ENCODE peak calls at places on chromosomes 16 and 17, in ten cellular contexts. F is endothelial cell; C is mammary epithelial cell; L is H1; R is T-cell; T is NCI-H345; X is DND-41; Q is AG09319; U is mucosa of gallbladder; D is activated CD4-positive, alpha-beta T cell treated with anti-CD3 and anti-CD28 coated beads for 48 hours. I is an unnamed sample.

GRCh38 chr17:8019161-8019560 is 16.7 kb downstream of the GUCY2D start:
- DNase-seq in Q (no peak), C (peak; percentile 91), F (no peak), L (no peak), D (no peak), R (no peak), X (no peak), T (no peak), U (no peak), I (no peak)

GRCh38 chr17:61486135-61487120 is 34.2 kb downstream of the TBX4 start:
- DNase-seq in D (no peak), L (no peak), Q (no peak), F (no peak), R (no peak), C (no peak), T (no peak), U (no peak), X (no peak), I (no peak)

GRCh38 chr17:76053230-76054111 is 18.8 kb downstream of the SRP68 start:
- DNase-seq in D (peak; percentile 58), X (no peak), F (no peak), C (peak; percentile 44), Q (no peak), T (no peak), U (peak; percentile 37), R (no peak), L (no peak), I (no peak)

GRCh38 chr17:58002558-58002957 is 4.5 kb downstream of the SRSF1 start:
- DNase-seq in L (no peak), X (no peak), T (no peak), U (no peak), R (no peak), F (no peak), C (no peak), D (no peak), Q (no peak), I (no peak)

GRCh38 chr17:74152591-74153455 is 50.7 kb upstream of the RPL38 start:
- DNase-seq in C (no peak), T (no peak), F (no peak), Q (no peak), U (no peak), R (no peak), D (no peak), L (peak; percentile 35), X (no peak), I (peak; percentile 57)

GRCh38 chr16:81042821-81043220 is 7.2 kb downstream of the ATMIN start:
- DNase-seq in T (no peak), C (no peak), D (no peak), U (no peak), R (no peak), F (no peak), X (no peak), L (no peak), Q (no peak), I (no peak)

GRCh38 chr16:55490301-55490700 is 11.3 kb downstream of the MMP2 start:
- DNase-seq in C (no peak), R (no peak), X (no peak), Q (no peak), U (no peak), F (no peak), L (no peak), D (no peak), T (no peak), I (no peak)

GRCh38 chr17:65558683-65559311 is 2.7 kb downstream of the AXIN2 start:
- DNase-seq in C (no peak), R (no peak), L (no peak), U (no peak), T (peak; percentile 13), X (no peak), Q (no peak), D (peak; percentile 41), F (no peak), I (no peak)

GRCh38 chr17:72572604-72573491 is 452.0 kb downstream of the SOX9 start:
- DNase-seq in U (no peak), L (no peak), X (no peak), T (peak; percentile 34), C (no peak), Q (no peak), D (no peak), R (no peak), F (no peak), I (no peak)

GRCh38 chr17:41307647-41308046 is 1.5 kb downstream of the KRTAP16-1 start:
- DNase-seq in T (no peak), Q (no peak), U (no peak), L (no peak), X (no peak), C (no peak), F (no peak), D (no peak), R (no peak), I (no peak)

GRCh38 chr17:20012137-20012536 is 3.0 kb downstream of the SPECC1 start:
- DNase-seq in X (no peak), C (no peak), L (no peak), F (no peak), Q (no peak), U (no peak), D (no peak), R (no peak), T (no peak), I (no peak)

GRCh38 chr17:44005865-44006580 is 1.6 kb downstream of the NAGS start:
- DNase-seq in C (peak; percentile 6), L (peak; percentile 83), R (no peak), T (peak; percentile 45), U (peak; percentile 39), D (peak; percentile 46), Q (no peak), F (peak; percentile 65), X (no peak), I (peak; percentile 27)

GRCh38 chr17:1899403-1900000 is 69.7 kb downstream of the RPA1 start:
- DNase-seq in U (no peak), T (no peak), R (no peak), D (no peak), X (no peak), L (no peak), F (no peak), Q (no peak), C (no peak), I (no peak)

GRCh38 chr16:89170346-89171215 is 967 bp upstream of the CDH15 start:
- DNase-seq in R (no peak), L (peak; percentile 89), U (no peak), T (peak; percentile 61), X (peak; percentile 42), Q (no peak), D (peak; percentile 49), F (no peak), C (no peak), I (peak; percentile 37)

GRCh38 chr17:32516450-32516849 is 29.7 kb downstream of the CDK5R1 start:
- DNase-seq in R (no peak), Q (no peak), C (no peak), F (no peak), L (no peak), D (no peak), U (no peak), X (no peak), T (peak; percentile 94), I (no peak)

GRCh38 chr16:16075463-16076399 is 126.3 kb downstream of the ABCC1 start:
- DNase-seq in F (no peak), Q (peak; percentile 50), D (no peak), L (no peak), R (no peak), U (peak; percentile 51), X (no peak), C (no peak), T (no peak), I (no peak)

GRCh38 chr17:14793237-14793636 is 471.9 kb downstream of the PMP22 start:
- DNase-seq in C (peak; percentile 87), X (no peak), F (no peak), D (no peak), Q (peak; percentile 18), U (no peak), T (no peak), L (no peak), R (no peak), I (no peak)

GRCh38 chr17:43021739-43022512 is at the start of gene VAT1:
- DNase-seq in R (peak; percentile 42), T (peak; percentile 85), C (peak; percentile 76), D (peak; percentile 74), Q (no peak), X (peak; percentile 74), U (peak; percentile 77), L (peak; percentile 89), F (peak; percentile 83), I (peak; percentile 81)

GRCh38 chr17:17361543-17362511 is 58.7 kb downstream of the NT5M start:
- DNase-seq in X (no peak), C (no peak), F (no peak), D (no peak), Q (no peak), L (no peak), U (no peak), R (no peak), T (no peak), I (no peak)

GRCh38 chr17:6660765-6661463 is 9.4 kb downstream of the C17orf100 start:
- DNase-seq in X (no peak), L (no peak), F (no peak), T (no peak), Q (no peak), R (no peak), D (no peak), U (no peak), C (no peak), I (no peak)

GRCh38 chr17:57210224-57210553 is 46.1 kb upstream of the MSI2 start:
- DNase-seq in T (no peak), X (no peak), R (no peak), C (peak; percentile 89), L (no peak), D (no peak), F (no peak), U (no peak), Q (no peak), I (no peak)

GRCh38 chr17:80899402-80900268 is 92.0 kb upstream of the CHMP6 start:
- DNase-seq in Q (no peak), D (peak; percentile 92), F (peak; percentile 65), R (peak; percentile 72), X (peak; percentile 47), U (no peak), C (peak; percentile 12), L (peak; percentile 88), T (peak; percentile 31), I (peak; percentile 71)

GRCh38 chr17:3983945-3984484 is 19.8 kb upstream of the ATP2A3 start:
- DNase-seq in F (peak; percentile 56), L (no peak), T (no peak), D (no peak), Q (no peak), X (peak; percentile 32), R (no peak), U (no peak), C (no peak), I (no peak)

GRCh38 chr17:56478836-56479447 is 114.6 kb upstream of the NOG start:
- DNase-seq in L (no peak), D (peak; percentile 14), R (no peak), T (no peak), U (no peak), X (peak; percentile 37), F (peak; percentile 32), Q (no peak), C (peak; percentile 32), I (no peak)

GRCh38 chr16:19138601-19139000 is 24.8 kb downstream of the ITPRIPL2 start:
- DNase-seq in R (no peak), F (peak; percentile 36), Q (peak; percentile 78), L (no peak), X (no peak), D (no peak), C (peak; percentile 91), U (peak; percentile 75), T (peak; percentile 80), I (peak; percentile 84)

I was measured in adrenal gland.